ENCODE peak calls at places on chromosomes 12 and 14, in five cellular contexts. B is CD8-positive, alpha-beta memory T cell; Z is neural progenitor cell; W is RWPE2; X is thoracic aorta. I is an unnamed sample.

GRCh38 chr14:99884834-99885648 is 91.8 kb downstream of the EML1 start:
- DNase-seq in B (no peak), Z (peak), W (no peak), X (no peak), I (no peak)

GRCh38 chr14:25677111-25677510 is 627.2 kb upstream of the STXBP6 start:
- DNase-seq in B (no peak), Z (no peak), W (no peak), X (no peak), I (no peak)

GRCh38 chr12:96378319-96378718 is 21.9 kb downstream of the CDK17 start:
- DNase-seq in B (no peak), Z (no peak), W (no peak), X (no peak), I (no peak)

GRCh38 chr12:31828057-31828456 is 99.2 kb upstream of the AMN1 start:
- DNase-seq in B (no peak), Z (no peak), W (no peak), X (no peak), I (no peak)

GRCh38 chr12:108305520-108305919 is 33.6 kb downstream of the CMKLR1 start:
- DNase-seq in B (no peak), Z (no peak), W (no peak), X (peak), I (peak)

GRCh38 chr12:58341791-58342190 is 400.4 kb downstream of the ATP23 start:
- DNase-seq in B (no peak), Z (no peak), W (no peak), X (no peak), I (peak)

GRCh38 chr12:90292183-90292582 is 583.5 kb upstream of the ATP2B1 start:
- DNase-seq in B (no peak), Z (no peak), W (no peak), X (no peak), I (no peak)

GRCh38 chr12:124481257-124481750 is 86.1 kb downstream of the NCOR2 start:
- DNase-seq in B (no peak), Z (no peak), W (no peak), X (no peak), I (no peak)

GRCh38 chr14:100893228-100893601 is 10.3 kb downstream of the RTL1 start:
- DNase-seq in B (no peak), Z (no peak), W (no peak), X (no peak), I (no peak)

GRCh38 chr12:6823161-6824084 is 1.8 kb downstream of the GPR162 start:
- DNase-seq in B (no peak), Z (no peak), W (no peak), X (no peak), I (no peak)

GRCh38 chr12:62481843-62482540 is 15.4 kb downstream of the MON2 start:
- DNase-seq in B (no peak), Z (no peak), W (no peak), X (no peak), I (no peak)

GRCh38 chr12:62128186-62128965 is 131.8 kb upstream of the USP15 start:
- DNase-seq in B (no peak), Z (no peak), W (no peak), X (no peak), I (peak)

GRCh38 chr12:107167756-107168155 is 74.4 kb upstream of the CRY1 start:
- DNase-seq in B (no peak), Z (no peak), W (no peak), X (no peak), I (no peak)

DNA sequence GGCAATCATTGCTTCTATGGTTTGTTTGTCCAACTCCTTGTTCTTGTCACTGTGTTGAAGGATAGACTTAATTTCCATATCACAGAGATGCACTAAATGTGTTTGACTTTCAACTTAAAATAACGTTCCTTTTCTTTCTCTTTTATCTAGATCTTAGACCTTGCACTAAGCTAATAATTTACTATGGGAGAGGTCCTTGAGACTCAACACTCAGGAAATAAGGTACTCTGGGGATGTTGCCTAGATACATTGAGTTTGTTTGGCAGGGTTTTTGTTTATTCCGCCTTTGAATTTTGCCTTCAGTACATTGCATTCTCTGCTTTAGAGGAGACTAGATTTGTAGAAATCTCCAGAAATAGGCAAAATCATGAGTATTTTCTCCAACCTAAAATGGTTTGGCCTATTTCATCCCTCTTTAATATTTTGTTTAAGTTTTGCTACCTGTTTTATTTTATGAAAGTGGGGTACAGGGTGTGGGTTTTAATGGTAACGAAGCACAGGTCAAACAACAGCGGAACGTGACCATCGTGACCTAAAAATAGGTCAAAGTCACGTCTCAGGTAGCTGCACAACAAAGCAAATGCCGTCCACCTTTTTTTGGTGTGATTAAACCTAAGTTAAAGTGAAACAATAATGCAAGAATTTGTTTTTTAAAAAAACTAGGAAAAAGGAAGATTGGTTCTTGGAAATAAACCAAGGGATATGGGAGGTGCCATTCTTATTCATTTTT is 115.3 kb upstream of the CPSF6 start:
- DNase-seq in B (no peak), Z (no peak), W (no peak), X (no peak), I (no peak)
- H3K27ac ChIP-seq in B (no peak), Z (no peak), W (no peak), X (no peak), I (no peak)

DNA sequence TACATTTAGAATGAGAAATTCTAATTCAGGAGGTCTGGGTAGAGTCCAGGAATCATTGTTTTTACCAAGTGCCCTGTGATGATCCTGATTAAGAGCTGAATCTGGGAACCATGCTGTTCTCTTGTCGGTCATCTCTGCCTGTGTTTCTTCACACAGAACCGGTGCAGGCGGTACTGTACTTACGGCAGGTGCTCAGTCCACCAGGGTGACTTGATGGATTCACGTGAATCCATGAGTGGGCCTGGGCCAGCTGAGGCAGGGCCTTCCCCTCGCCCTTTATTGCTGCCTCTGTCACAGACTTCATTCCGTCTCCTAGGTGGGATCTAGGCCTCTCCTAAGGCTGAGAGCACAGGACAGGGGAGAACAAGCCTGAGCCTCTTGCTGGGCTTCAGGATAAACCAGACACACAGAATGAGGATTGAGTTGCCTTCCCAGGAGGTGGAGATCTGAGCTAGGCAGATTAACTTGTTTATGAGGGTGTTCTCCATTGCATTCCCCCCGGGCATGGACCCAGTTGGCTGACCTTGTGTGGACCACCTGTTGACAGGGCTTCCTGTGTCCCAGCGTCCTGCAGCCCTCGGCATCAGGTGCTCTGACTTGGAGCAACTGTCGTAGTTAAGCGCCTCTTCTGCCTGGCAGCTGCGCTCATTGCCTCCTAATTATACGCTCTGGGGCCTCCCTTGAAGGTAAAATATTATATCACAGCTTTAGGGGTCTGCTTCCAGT is 42.1 kb downstream of the B4GALNT3 start:
- DNase-seq in B (no peak), Z (no peak), W (no peak), X (no peak), I (no peak)
- H3K27ac ChIP-seq in B (no peak), Z (peak), W (no peak), X (no peak), I (peak)

GRCh38 chr12:67524861-67525499 is 123.6 kb upstream of the DYRK2 start:
- DNase-seq in B (no peak), Z (no peak), W (no peak), X (no peak), I (no peak)
- H3K27ac ChIP-seq in B (no peak), Z (no peak), W (no peak), X (no peak), I (no peak)

DNA sequence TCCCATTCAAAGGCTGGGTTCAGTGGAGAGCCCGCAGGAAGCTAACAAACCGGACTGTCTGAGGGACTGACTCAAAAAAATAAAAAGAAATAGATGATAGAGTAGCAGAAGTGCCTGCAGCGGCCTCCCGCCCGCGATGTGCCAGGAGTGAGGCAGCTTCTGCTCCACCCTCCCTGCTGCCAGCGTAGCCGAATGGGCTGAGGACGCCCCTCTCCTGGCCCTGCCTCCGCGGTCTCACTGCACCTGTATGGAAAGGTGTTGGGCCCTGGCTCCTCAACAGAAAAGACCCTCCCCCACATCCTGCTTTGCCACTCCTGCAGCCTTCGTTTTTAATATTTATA is 97.9 kb downstream of the GCH1 start:
- DNase-seq in B (no peak), Z (no peak), W (no peak), X (no peak), I (peak)
- H3K27ac ChIP-seq in B (no peak), Z (no peak), W (no peak), X (no peak), I (no peak)

DNA sequence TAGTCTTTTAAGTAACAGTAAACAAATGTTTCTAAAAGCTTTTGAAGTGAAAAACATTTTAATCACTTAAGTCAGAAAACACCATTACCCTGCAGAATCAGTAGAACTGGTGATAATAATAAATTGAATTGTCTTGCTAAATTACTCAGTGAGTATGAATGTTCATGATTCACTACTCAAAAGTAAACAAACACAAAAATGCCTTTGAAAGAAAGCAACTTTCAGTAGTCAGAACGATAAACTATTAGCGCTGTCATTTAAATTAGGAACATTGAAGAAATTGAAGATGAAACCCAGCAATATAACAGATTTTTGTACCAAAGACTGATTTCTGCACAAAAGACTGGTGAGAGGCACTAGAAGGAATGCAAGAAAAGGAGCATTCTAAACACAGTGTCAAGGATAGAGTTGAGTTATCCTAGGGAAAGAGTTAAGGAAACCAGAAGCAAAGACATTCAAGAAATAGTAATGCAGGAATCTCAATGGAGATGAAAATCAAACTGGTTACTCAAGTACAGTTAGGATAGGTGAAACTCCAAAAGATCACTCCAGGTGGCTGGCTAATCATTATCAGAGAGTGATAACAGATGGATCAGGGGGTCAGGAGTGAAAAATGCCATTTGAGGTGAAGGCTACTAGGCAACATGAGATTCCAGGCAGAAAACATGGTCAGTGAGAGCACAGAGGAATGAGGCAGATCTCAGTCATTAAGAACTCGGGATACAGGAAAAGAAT is 77.4 kb upstream of the ALG10 start:
- DNase-seq in B (no peak), Z (no peak), W (no peak), X (no peak), I (no peak)
- H3K27ac ChIP-seq in B (no peak), Z (no peak), W (no peak), X (no peak), I (no peak)

I was measured in epithelial cell of prostate.